ENCODE peak calls at places on chromosome 20, in four cellular contexts. One of them, this sample, is unnamed.

GRCh38 chr20:14732996-14733395 is 395.6 kb upstream of the FLRT3 start:
- DNase-seq in GM12891: no peak
- DNase-seq in K562: no peak
- DNase-seq in GM12878: no peak
- DNase-seq in this sample: no peak

GRCh38 chr20:45780159-45780558 is 11.5 kb downstream of the WFDC3 start:
- DNase-seq in GM12878: no peak
- DNase-seq in GM12891: no peak
- DNase-seq in K562: no peak
- DNase-seq in this sample: no peak

GRCh38 chr20:9837634-9838033 is 1.2 kb downstream of the PAK5 start:
- DNase-seq in K562: no peak
- DNase-seq in GM12891: no peak
- DNase-seq in GM12878: no peak
- DNase-seq in this sample: no peak

GRCh38 chr20:24360531-24360930 is 108.9 kb upstream of the SYNDIG1 start:
- DNase-seq in GM12878: no peak
- DNase-seq in GM12891: no peak
- DNase-seq in K562: no peak
- DNase-seq in this sample: no peak

GRCh38 chr20:21339499-21339898 is 36.4 kb downstream of the XRN2 start:
- DNase-seq in K562: no peak
- DNase-seq in GM12891: no peak
- DNase-seq in GM12878: no peak
- DNase-seq in this sample: no peak

GRCh38 chr20:41717464-41717863 is 99.3 kb upstream of the CHD6 start:
- DNase-seq in GM12891: no peak
- DNase-seq in GM12878: no peak
- DNase-seq in K562: no peak
- DNase-seq in this sample: no peak

GRCh38 chr20:46963758-46964181 is 69.1 kb downstream of the EYA2 start:
- DNase-seq in K562: no peak
- DNase-seq in GM12878: no peak
- DNase-seq in GM12891: no peak
- DNase-seq in this sample: no peak

GRCh38 chr20:46129955-46130481 is 11.9 kb downstream of the CD40 start:
- DNase-seq in GM12891: no peak
- DNase-seq in GM12878: peak
- DNase-seq in K562: no peak
- DNase-seq in this sample: no peak

GRCh38 chr20:19212524-19213502 is at the start of gene SLC24A3:
- DNase-seq in GM12878: no peak
- DNase-seq in GM12891: peak
- DNase-seq in K562: no peak
- DNase-seq in this sample: no peak

GRCh38 chr20:55567826-55568225 is 437.5 kb downstream of the CBLN4 start:
- DNase-seq in GM12891: no peak
- DNase-seq in K562: no peak
- DNase-seq in GM12878: no peak
- DNase-seq in this sample: no peak

DNA sequence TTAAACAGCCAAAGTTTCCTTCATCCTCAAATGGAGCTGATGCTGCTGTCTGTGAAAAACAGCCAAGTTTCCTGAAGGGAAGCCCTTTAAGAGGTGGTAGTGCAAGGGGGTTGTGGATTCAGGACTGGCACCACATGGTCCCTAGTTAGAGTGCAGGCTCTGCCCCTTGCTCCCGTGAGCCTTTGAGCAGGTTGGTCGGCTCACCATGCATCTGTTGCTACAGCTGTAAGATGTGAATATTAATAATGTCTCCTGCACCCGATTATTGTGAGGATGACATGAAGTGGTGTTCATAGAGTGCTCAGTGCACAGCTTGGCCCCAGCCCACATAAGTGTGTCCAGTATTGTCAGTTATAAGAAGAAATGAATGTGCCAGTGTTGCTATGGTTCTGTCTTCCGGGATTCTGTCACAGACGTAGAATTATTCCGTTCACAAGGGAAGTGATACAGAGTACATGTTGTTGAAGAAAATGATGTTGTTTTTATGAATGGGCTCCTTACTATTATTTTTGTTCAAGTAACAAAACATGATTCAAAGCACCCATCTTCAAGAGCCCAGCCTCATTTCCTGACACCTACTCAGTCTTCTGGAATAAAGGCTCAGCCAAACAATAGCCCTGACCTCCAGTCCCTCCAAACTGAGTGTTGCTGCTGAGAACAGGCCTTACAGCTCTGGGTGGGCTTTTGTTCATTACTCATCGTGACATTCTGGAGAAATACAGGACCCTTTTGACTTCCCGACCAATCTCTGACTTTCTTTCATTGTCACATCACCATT is 2.9 kb upstream of the PKIG start:
- DNase-seq in GM12878: no peak
- DNase-seq in GM12891: no peak
- DNase-seq in K562: no peak
- DNase-seq in this sample: no peak
- TF ChIP-seq SPI1 in GM12878: no peak
- TF ChIP-seq SPI1 in GM12891: peak
- TF ChIP-seq SPI1 in K562: no peak
- TF ChIP-seq SPI1 in this sample: no peak

DNA sequence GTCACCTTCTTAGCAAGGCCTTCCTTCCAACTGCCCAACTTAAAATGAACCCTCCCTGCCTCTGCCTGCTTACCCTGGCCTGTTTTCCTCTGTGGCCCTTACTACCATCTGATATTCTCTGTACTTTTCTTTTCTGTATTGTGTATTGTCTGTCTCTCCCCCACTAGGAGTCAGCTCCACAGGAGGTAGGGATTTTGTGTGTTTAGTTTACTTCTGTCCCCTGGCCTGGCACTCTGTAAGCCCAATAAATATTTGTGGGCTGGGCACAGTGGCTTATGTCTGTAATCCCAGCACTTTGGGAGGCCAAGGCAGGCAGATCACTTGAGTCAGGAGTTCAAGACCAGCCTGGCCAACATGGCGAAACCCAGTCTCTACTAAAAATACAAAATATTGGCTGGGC is 72.8 kb downstream of the RIPOR3 start:
- DNase-seq in GM12878: no peak
- DNase-seq in K562: no peak
- DNase-seq in GM12891: no peak
- DNase-seq in this sample: no peak
- TF ChIP-seq SPI1 in GM12878: no peak
- TF ChIP-seq SPI1 in K562: no peak
- TF ChIP-seq SPI1 in GM12891: no peak
- TF ChIP-seq SPI1 in this sample: no peak

GRCh38 chr20:51413753-51414323 is 128.7 kb downstream of the NFATC2 start:
- DNase-seq in K562: no peak
- DNase-seq in GM12891: peak
- DNase-seq in GM12878: no peak
- DNase-seq in this sample: no peak

GRCh38 chr20:51412991-51413471 is 129.5 kb downstream of the NFATC2 start:
- DNase-seq in GM12878: no peak
- DNase-seq in GM12891: no peak
- DNase-seq in K562: no peak
- DNase-seq in this sample: no peak

GRCh38 chr20:51410586-51411325 is 131.8 kb downstream of the NFATC2 start:
- DNase-seq in K562: no peak
- DNase-seq in GM12891: no peak
- DNase-seq in GM12878: no peak
- DNase-seq in this sample: no peak

GRCh38 chr20:51411867-51412266 is 130.7 kb downstream of the NFATC2 start:
- DNase-seq in GM12891: no peak
- DNase-seq in GM12878: no peak
- DNase-seq in K562: no peak
- DNase-seq in this sample: no peak

DNA sequence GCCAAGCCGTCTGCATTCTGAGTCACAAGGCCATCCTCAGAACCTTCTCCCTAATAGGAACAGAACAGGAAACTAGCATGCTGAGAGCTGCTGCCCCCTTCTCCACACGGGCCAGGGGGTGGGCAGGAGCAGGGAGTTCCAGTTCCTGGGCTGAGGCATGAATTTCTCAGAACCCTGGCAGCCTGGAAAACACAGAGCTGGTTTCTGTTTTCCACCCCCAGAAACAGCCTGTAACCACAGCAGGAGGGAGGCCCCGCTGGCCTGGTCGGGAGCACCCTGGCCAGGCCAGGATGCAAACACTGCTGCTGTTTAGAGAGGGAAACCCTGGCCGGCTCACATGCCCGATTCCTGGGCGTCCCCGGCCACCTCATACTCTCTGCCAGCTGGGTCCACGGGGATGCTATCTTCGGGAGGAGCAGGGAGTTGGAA is 130.2 kb downstream of the NFATC2 start:
- DNase-seq in K562: no peak
- DNase-seq in GM12878: no peak
- DNase-seq in GM12891: no peak
- DNase-seq in this sample: no peak
- TF ChIP-seq SPI1 in K562: no peak
- TF ChIP-seq SPI1 in GM12878: no peak
- TF ChIP-seq SPI1 in GM12891: no peak
- TF ChIP-seq SPI1 in this sample: no peak

GRCh38 chr20:38670786-38671185 is 53.5 kb upstream of the SLC32A1 start:
- DNase-seq in GM12878: no peak
- DNase-seq in K562: no peak
- DNase-seq in GM12891: no peak
- DNase-seq in this sample: no peak

GRCh38 chr20:38669688-38670087 is 54.6 kb upstream of the SLC32A1 start:
- DNase-seq in K562: no peak
- DNase-seq in GM12878: no peak
- DNase-seq in GM12891: no peak
- DNase-seq in this sample: no peak

GRCh38 chr20:38672504-38672903 is 51.8 kb upstream of the SLC32A1 start:
- DNase-seq in GM12891: no peak
- DNase-seq in GM12878: no peak
- DNase-seq in K562: no peak
- DNase-seq in this sample: no peak

GRCh38 chr20:38671701-38672292 is 52.5 kb upstream of the SLC32A1 start:
- DNase-seq in K562: no peak
- DNase-seq in GM12891: no peak
- DNase-seq in GM12878: no peak
- DNase-seq in this sample: no peak

GRCh38 chr20:38671186-38671585 is 53.1 kb upstream of the SLC32A1 start:
- DNase-seq in K562: no peak
- DNase-seq in GM12891: no peak
- DNase-seq in GM12878: no peak
- DNase-seq in this sample: no peak
- TF ChIP-seq SPI1 in K562: no peak
- TF ChIP-seq SPI1 in GM12891: no peak
- TF ChIP-seq SPI1 in GM12878: no peak
- TF ChIP-seq SPI1 in this sample: no peak

GRCh38 chr20:58675641-58676040 is 17.0 kb upstream of the NPEPL1 start:
- DNase-seq in K562: no peak
- DNase-seq in GM12891: no peak
- DNase-seq in GM12878: no peak
- DNase-seq in this sample: no peak
- TF ChIP-seq SPI1 in K562: no peak
- TF ChIP-seq SPI1 in GM12891: no peak
- TF ChIP-seq SPI1 in GM12878: no peak
- TF ChIP-seq SPI1 in this sample: no peak

DNA sequence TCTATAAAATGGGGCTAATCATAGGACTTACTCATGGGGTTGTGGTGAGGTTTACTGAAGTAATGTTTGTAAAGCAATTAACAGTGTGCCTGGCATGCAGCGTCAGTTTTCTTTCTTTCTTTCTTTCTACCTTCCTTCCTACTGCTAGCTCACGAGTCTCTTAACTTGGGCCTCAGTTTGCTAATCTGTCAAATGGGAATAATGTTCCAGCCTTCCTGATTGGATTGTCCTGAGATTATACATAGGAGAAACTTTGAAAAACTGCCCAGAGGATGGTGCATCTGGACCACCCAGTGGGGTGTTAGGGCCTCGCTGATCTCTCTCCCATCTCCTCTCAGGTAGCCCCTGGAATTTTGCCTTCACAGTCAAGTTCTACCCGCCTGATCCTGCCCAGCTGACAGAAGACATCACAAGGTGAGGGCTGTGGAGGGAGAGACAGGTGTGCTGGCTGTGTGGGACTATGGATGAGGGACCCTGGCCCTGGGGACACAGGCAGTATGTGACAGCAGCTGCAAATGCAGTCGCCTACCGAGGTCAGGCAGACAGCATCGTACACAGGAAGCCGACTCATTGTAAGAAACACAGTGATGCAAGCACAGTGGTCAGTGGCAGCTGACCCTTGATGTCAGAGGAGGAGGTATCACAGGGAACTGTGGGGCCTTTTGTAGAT is 27.5 kb downstream of the EPB41L1 start:
- DNase-seq in GM12878: no peak
- DNase-seq in K562: peak
- DNase-seq in GM12891: no peak
- DNase-seq in this sample: no peak
- TF ChIP-seq SPI1 in GM12878: no peak
- TF ChIP-seq SPI1 in K562: no peak
- TF ChIP-seq SPI1 in GM12891: no peak
- TF ChIP-seq SPI1 in this sample: no peak

GRCh38 chr20:51020657-51021056 is 2.2 kb downstream of the KCNG1 start:
- DNase-seq in GM12891: no peak
- DNase-seq in K562: no peak
- DNase-seq in GM12878: no peak
- DNase-seq in this sample: no peak

GRCh38 chr20:51014797-51015722 is 7.8 kb downstream of the KCNG1 start:
- DNase-seq in GM12878: no peak
- DNase-seq in GM12891: no peak
- DNase-seq in K562: peak
- DNase-seq in this sample: no peak

GRCh38 chr20:51016521-51016920 is 6.4 kb downstream of the KCNG1 start:
- DNase-seq in GM12891: no peak
- DNase-seq in K562: no peak
- DNase-seq in GM12878: no peak
- DNase-seq in this sample: no peak

GRCh38 chr20:51019598-51020592 is 3.0 kb downstream of the KCNG1 start:
- DNase-seq in GM12878: no peak
- DNase-seq in GM12891: no peak
- DNase-seq in K562: no peak
- DNase-seq in this sample: no peak

GRCh38 chr20:51017313-51017712 is 5.6 kb downstream of the KCNG1 start:
- DNase-seq in GM12891: no peak
- DNase-seq in K562: no peak
- DNase-seq in GM12878: no peak
- DNase-seq in this sample: no peak
- TF ChIP-seq SPI1 in GM12891: no peak
- TF ChIP-seq SPI1 in K562: no peak
- TF ChIP-seq SPI1 in GM12878: no peak
- TF ChIP-seq SPI1 in this sample: no peak

This sample was measured in HL-60.